ENCODE peak calls at places on chromosomes 3 and 15, in seven cellular contexts. One of them, this sample, is unnamed.

GRCh38 chr3:9809615-9810356 is at the start of gene TTLL3:
- DNase-seq in B cell: peak
- DNase-seq in memory B cell: peak
- DNase-seq in Daoy: peak
- DNase-seq in GM23338: peak
- DNase-seq in NCI-H2081: peak
- DNase-seq in stomach: peak
- DNase-seq in this sample: peak

GRCh38 chr15:43125095-43125661 is 8.2 kb upstream of the TMEM62 start:
- DNase-seq in GM23338: no peak
- DNase-seq in memory B cell: no peak
- DNase-seq in B cell: no peak
- DNase-seq in NCI-H2081: no peak
- DNase-seq in stomach: no peak
- DNase-seq in Daoy: no peak
- DNase-seq in this sample: no peak

GRCh38 chr3:156668073-156668763 is 6.2 kb upstream of the TIPARP start:
- DNase-seq in memory B cell: no peak
- DNase-seq in Daoy: no peak
- DNase-seq in GM23338: peak
- DNase-seq in stomach: peak
- DNase-seq in NCI-H2081: no peak
- DNase-seq in B cell: no peak
- DNase-seq in this sample: no peak

GRCh38 chr3:156551746-156552145 is 3.2 kb downstream of the SSR3 start:
- DNase-seq in GM23338: no peak
- DNase-seq in B cell: no peak
- DNase-seq in NCI-H2081: no peak
- DNase-seq in memory B cell: no peak
- DNase-seq in stomach: no peak
- DNase-seq in Daoy: peak
- DNase-seq in this sample: no peak

GRCh38 chr3:133384331-133385027 is 15.4 kb upstream of the BFSP2 start:
- DNase-seq in stomach: peak
- DNase-seq in memory B cell: peak
- DNase-seq in NCI-H2081: peak
- DNase-seq in B cell: no peak
- DNase-seq in Daoy: peak
- DNase-seq in GM23338: peak
- DNase-seq in this sample: peak

GRCh38 chr3:197168606-197169005 is 129.8 kb downstream of the DLG1 start:
- DNase-seq in memory B cell: no peak
- DNase-seq in Daoy: no peak
- DNase-seq in stomach: no peak
- DNase-seq in NCI-H2081: peak
- DNase-seq in GM23338: peak
- DNase-seq in B cell: no peak
- DNase-seq in this sample: peak

GRCh38 chr3:188700497-188700896 is 471.3 kb upstream of the TPRG1 start:
- DNase-seq in memory B cell: no peak
- DNase-seq in NCI-H2081: no peak
- DNase-seq in GM23338: no peak
- DNase-seq in stomach: no peak
- DNase-seq in B cell: no peak
- DNase-seq in Daoy: no peak
- DNase-seq in this sample: no peak

GRCh38 chr3:46065294-46065705 is 38.0 kb upstream of the XCR1 start:
- DNase-seq in Daoy: peak
- DNase-seq in memory B cell: no peak
- DNase-seq in GM23338: no peak
- DNase-seq in B cell: no peak
- DNase-seq in NCI-H2081: peak
- DNase-seq in stomach: peak
- DNase-seq in this sample: peak

GRCh38 chr3:139062915-139063314 is 18.2 kb upstream of the PRR23C start:
- DNase-seq in NCI-H2081: no peak
- DNase-seq in B cell: no peak
- DNase-seq in memory B cell: no peak
- DNase-seq in GM23338: no peak
- DNase-seq in Daoy: no peak
- DNase-seq in stomach: no peak
- DNase-seq in this sample: no peak

This sample was measured in hepatocyte.